ENCODE peak calls at places on chromosomes 12 and 14, in nine cellular contexts. J, U, X, N, R, I, V, S and P are unnamed samples.

GRCh38 chr12:45168976-45169375 is 46.9 kb upstream of the ANO6 start:
- DNase-seq in J (no peak), U (no peak), X (no peak), N (no peak), R (no peak), I (no peak), V (no peak), S (no peak), P (no peak)

GRCh38 chr14:100979780-100980179 is 76.3 kb upstream of the RTL1 start:
- DNase-seq in J (no peak), U (no peak), X (no peak), N (no peak), R (no peak), I (peak; percentile 21), V (no peak), S (peak; percentile 21), P (no peak)

GRCh38 chr12:47931187-47931586 is 26.4 kb upstream of the VDR start:
- DNase-seq in J (no peak), U (no peak), X (no peak), N (no peak), R (no peak), I (no peak), V (no peak), S (no peak), P (no peak)

GRCh38 chr12:64566122-64566521 is 44.2 kb upstream of the RASSF3 start:
- DNase-seq in J (no peak), U (no peak), X (no peak), N (no peak), R (no peak), I (no peak), V (no peak), S (no peak), P (no peak)

GRCh38 chr12:78392918-78393317 is 471.7 kb upstream of the SYT1 start:
- DNase-seq in J (no peak), U (peak; percentile 26), X (no peak), N (no peak), R (no peak), I (no peak), V (no peak), S (no peak), P (no peak)

GRCh38 chr14:30559638-30560071 is 697 bp downstream of the G2E3 start:
- DNase-seq in J (no peak), U (peak; percentile 68), X (no peak), N (no peak), R (no peak), I (no peak), V (no peak), S (no peak), P (no peak)

GRCh38 chr12:45668641-45669040 is 60.9 kb upstream of the ARID2 start:
- DNase-seq in J (no peak), U (no peak), X (no peak), N (no peak), R (no peak), I (no peak), V (no peak), S (no peak), P (no peak)

GRCh38 chr12:54853933-54854538 is at the start of gene MUCL1:
- DNase-seq in J (peak; percentile 6), U (peak; percentile 68), X (peak; percentile 69), N (peak; percentile 26), R (peak; percentile 61), I (no peak), V (no peak), S (peak; percentile 24), P (no peak)

GRCh38 chr12:67469666-67470065 is 178.9 kb upstream of the DYRK2 start:
- DNase-seq in J (no peak), U (no peak), X (no peak), N (no peak), R (no peak), I (no peak), V (no peak), S (no peak), P (no peak)

GRCh38 chr12:51591020-51591901 is at the start of gene SCN8A:
- DNase-seq in J (peak; percentile 51), U (peak; percentile 96), X (peak; percentile 36), N (peak; percentile 50), R (no peak), I (no peak), V (peak; percentile 81), S (peak; percentile 32), P (peak; percentile 53)

GRCh38 chr14:94936411-94936892 is 166.5 kb upstream of the GSC start:
- DNase-seq in J (no peak), U (peak; percentile 94), X (peak; percentile 79), N (no peak), R (no peak), I (no peak), V (peak; percentile 92), S (peak; percentile 36), P (peak; percentile 53)

GRCh38 chr12:75894965-75895754 is 136.4 kb downstream of the PHLDA1 start:
- DNase-seq in J (no peak), U (no peak), X (no peak), N (no peak), R (no peak), I (no peak), V (no peak), S (no peak), P (no peak)

GRCh38 chr12:116959845-116960514 is 49.2 kb downstream of the FBXW8 start:
- DNase-seq in J (no peak), U (no peak), X (no peak), N (no peak), R (no peak), I (no peak), V (no peak), S (no peak), P (no peak)

GRCh38 chr12:80937391-80938238 is at the start of gene LIN7A:
- DNase-seq in J (peak; percentile 26), U (peak; percentile 75), X (peak; percentile 27), N (no peak), R (no peak), I (peak; percentile 10), V (peak; percentile 85), S (peak; percentile 18), P (peak; percentile 19)

GRCh38 chr12:3304436-3305135 is 186.4 kb upstream of the PRMT8 start:
- DNase-seq in J (peak; percentile 55), U (no peak), X (peak; percentile 46), N (no peak), R (no peak), I (peak; percentile 23), V (no peak), S (peak; percentile 23), P (no peak)

GRCh38 chr12:42372154-42372791 is 46.3 kb downstream of the PPHLN1 start:
- DNase-seq in J (peak; percentile 46), U (peak; percentile 58), X (no peak), N (no peak), R (no peak), I (peak; percentile 7), V (no peak), S (peak; percentile 12), P (no peak)

GRCh38 chr12:19288603-19289244 is 150.6 kb upstream of the AEBP2 start:
- DNase-seq in J (peak; percentile 41), U (peak; percentile 36), X (no peak), N (no peak), R (no peak), I (peak; percentile 21), V (no peak), S (no peak), P (no peak)

GRCh38 chr14:73720636-73721035 is 6.5 kb upstream of the PNMA1 start:
- DNase-seq in J (no peak), U (no peak), X (no peak), N (no peak), R (no peak), I (no peak), V (no peak), S (no peak), P (no peak)

GRCh38 chr12:62827042-62827441 is 107.9 kb downstream of the PPM1H start:
- DNase-seq in J (no peak), U (no peak), X (no peak), N (no peak), R (no peak), I (no peak), V (no peak), S (no peak), P (no peak)

GRCh38 chr12:19186722-19187661 is 57.5 kb downstream of the PLEKHA5 start:
- DNase-seq in J (peak; percentile 38), U (peak; percentile 37), X (no peak), N (no peak), R (no peak), I (peak; percentile 30), V (no peak), S (no peak), P (no peak)

GRCh38 chr14:105375635-105376057 is 22.7 kb upstream of the TEX22 start:
- DNase-seq in J (no peak), U (no peak), X (no peak), N (no peak), R (no peak), I (no peak), V (no peak), S (no peak), P (no peak)

GRCh38 chr14:38867561-38868150 is 235.4 kb downstream of the SEC23A start:
- DNase-seq in J (peak; percentile 23), U (peak; percentile 81), X (peak; percentile 75), N (peak; percentile 4), R (peak; percentile 36), I (peak; percentile 45), V (no peak), S (peak; percentile 65), P (peak; percentile 84)

GRCh38 chr12:85005615-85006014 is 30.5 kb downstream of the TSPAN19 start:
- DNase-seq in J (no peak), U (no peak), X (no peak), N (no peak), R (no peak), I (no peak), V (no peak), S (no peak), P (no peak)

GRCh38 chr12:49335118-49335954 is 1.7 kb downstream of the C1QL4 start:
- DNase-seq in J (no peak), U (no peak), X (no peak), N (no peak), R (no peak), I (no peak), V (no peak), S (no peak), P (no peak)

GRCh38 chr12:15404485-15404884 is 82.2 kb downstream of the PTPRO start:
- DNase-seq in J (no peak), U (no peak), X (no peak), N (no peak), R (no peak), I (no peak), V (no peak), S (no peak), P (no peak)

GRCh38 chr14:96797943-96798349 is 764 bp downstream of the VRK1 start:
- DNase-seq in J (peak; percentile 14), U (peak; percentile 44), X (no peak), N (no peak), R (no peak), I (no peak), V (no peak), S (no peak), P (no peak)

GRCh38 chr14:64195194-64195593 is 99.0 kb downstream of the ESR2 start:
- DNase-seq in J (no peak), U (no peak), X (no peak), N (no peak), R (no peak), I (no peak), V (no peak), S (no peak), P (no peak)

GRCh38 chr14:49692191-49692757 is 646 bp upstream of the KLHDC1 start:
- DNase-seq in J (no peak), U (no peak), X (no peak), N (no peak), R (no peak), I (no peak), V (no peak), S (no peak), P (no peak)

GRCh38 chr14:102491786-102492522 is 17.6 kb downstream of the ANKRD9 start:
- DNase-seq in J (no peak), U (no peak), X (no peak), N (no peak), R (no peak), I (no peak), V (no peak), S (no peak), P (no peak)

GRCh38 chr12:25698782-25699181 is 145.7 kb upstream of the LMNTD1 start:
- DNase-seq in J (no peak), U (no peak), X (no peak), N (no peak), R (no peak), I (no peak), V (no peak), S (no peak), P (no peak)

GRCh38 chr14:63896278-63896720 is 43.5 kb downstream of the SYNE2 start:
- DNase-seq in J (peak; percentile 97), U (no peak), X (peak; percentile 76), N (no peak), R (no peak), I (no peak), V (no peak), S (no peak), P (peak; percentile 58)